ENCODE peak calls at places on chromosome 12, in nine cellular contexts. S, X, O, E, P, C, J, D and F are unnamed samples. For H3K4me1, the result is how much of the 10 kb centered on the place peaks cover.

GRCh38 chr12:13169255-13169654 is 27.3 kb upstream of the EMP1 start:
- DNase-seq in J (no peak), O (no peak), S (no peak), D (no peak), P (no peak), E (no peak), X (no peak), C (no peak), F (no peak)

GRCh38 chr12:67710582-67710981 is 62.0 kb downstream of the DYRK2 start:
- DNase-seq in E (no peak), P (no peak), J (no peak), S (peak), D (peak), X (peak), O (no peak), C (no peak), F (no peak)

GRCh38 chr12:91565246-91565645 is 382.6 kb upstream of the DCN start:
- DNase-seq in J (no peak), X (no peak), E (no peak), S (no peak), O (no peak), C (no peak), P (no peak), D (no peak), F (no peak)

GRCh38 chr12:41576925-41577324 is 388.8 kb downstream of the PDZRN4 start:
- DNase-seq in P (no peak), D (no peak), E (no peak), S (no peak), C (no peak), O (no peak), J (no peak), X (no peak), F (no peak)

GRCh38 chr12:13187399-13187798 is 9.1 kb upstream of the EMP1 start:
- DNase-seq in J (no peak), X (no peak), S (no peak), E (no peak), D (no peak), O (no peak), P (no peak), C (no peak), F (no peak)

GRCh38 chr12:128969480-128970055 is 116.3 kb downstream of the GLT1D1 start:
- DNase-seq in D (peak), X (peak), P (peak), O (peak), C (no peak), S (no peak), J (no peak), E (peak), F (no peak)

GRCh38 chr12:130978785-130979184 is 25.1 kb downstream of the ADGRD1 start:
- DNase-seq in E (no peak), J (no peak), S (no peak), P (no peak), C (no peak), D (no peak), X (no peak), O (peak), F (no peak)

GRCh38 chr12:3668479-3669165 is 84.3 kb downstream of the CRACR2A start:
- DNase-seq in D (no peak), S (no peak), X (no peak), J (no peak), E (no peak), P (no peak), C (no peak), O (no peak), F (no peak)

GRCh38 chr12:28096649-28097048 is 93.6 kb upstream of the CCDC91 start:
- DNase-seq in E (no peak), P (no peak), O (no peak), S (no peak), X (no peak), J (no peak), D (no peak), C (no peak), F (no peak)

GRCh38 chr12:50765325-50765911 is 1.5 kb downstream of the ATF1 start:
- DNase-seq in S (peak), E (peak), C (peak), O (peak), P (peak), D (peak), J (no peak), X (no peak), F (peak)

GRCh38 chr12:24075650-24076049 is 126.2 kb upstream of the SOX5 start:
- DNase-seq in O (no peak), D (no peak), E (no peak), X (no peak), J (no peak), S (no peak), C (no peak), P (no peak), F (no peak)

GRCh38 chr12:15603461-15604085 is 185.6 kb downstream of the EPS8 start:
- DNase-seq in C (no peak), J (no peak), P (peak), D (no peak), S (no peak), E (no peak), X (no peak), O (no peak), F (no peak)

GRCh38 chr12:120736404-120737331 is 11.0 kb downstream of the ACADS start:
- DNase-seq in D (no peak), J (no peak), C (no peak), S (no peak), P (no peak), E (no peak), O (no peak), X (no peak), F (no peak)

GRCh38 chr12:127162307-127162706 is 1104.7 kb upstream of the TMEM132C start:
- DNase-seq in J (no peak), C (no peak), D (no peak), E (no peak), X (no peak), P (peak), O (no peak), S (no peak), F (no peak)

GRCh38 chr12:91677556-91677955 is 468.1 kb downstream of the BTG1 start:
- DNase-seq in D (no peak), J (no peak), C (no peak), P (no peak), X (no peak), O (no peak), S (no peak), E (no peak), F (no peak)

GRCh38 chr12:123934829-123935228 is 37.8 kb downstream of the CCDC92 start:
- DNase-seq in P (no peak), J (no peak), C (no peak), S (no peak), D (no peak), E (no peak), X (no peak), O (no peak), F (no peak)

GRCh38 chr12:124651508-124652273 is 84.3 kb upstream of the NCOR2 start:
- DNase-seq in O (no peak), D (no peak), C (no peak), J (no peak), E (no peak), X (no peak), S (no peak), P (no peak), F (no peak)

GRCh38 chr12:88764781-88765470 is 184.7 kb upstream of the KITLG start:
- DNase-seq in P (no peak), C (no peak), J (no peak), D (no peak), X (no peak), E (no peak), S (no peak), O (no peak), F (no peak)

GRCh38 chr12:69569236-69569635 is 16.0 kb upstream of the CCT2 start:
- DNase-seq in O (no peak), D (no peak), J (no peak), C (no peak), E (no peak), X (no peak), P (no peak), S (no peak), F (no peak)

GRCh38 chr12:88552672-88553079 is 27.6 kb downstream of the KITLG start:
- DNase-seq in D (no peak), E (no peak), O (no peak), X (no peak), S (no peak), J (no peak), P (no peak), C (no peak), F (no peak)

GRCh38 chr12:83114042-83114441 is 427.3 kb downstream of the TMTC2 start:
- DNase-seq in P (no peak), J (no peak), D (no peak), O (no peak), C (no peak), E (no peak), S (no peak), X (no peak), F (no peak)

DNA sequence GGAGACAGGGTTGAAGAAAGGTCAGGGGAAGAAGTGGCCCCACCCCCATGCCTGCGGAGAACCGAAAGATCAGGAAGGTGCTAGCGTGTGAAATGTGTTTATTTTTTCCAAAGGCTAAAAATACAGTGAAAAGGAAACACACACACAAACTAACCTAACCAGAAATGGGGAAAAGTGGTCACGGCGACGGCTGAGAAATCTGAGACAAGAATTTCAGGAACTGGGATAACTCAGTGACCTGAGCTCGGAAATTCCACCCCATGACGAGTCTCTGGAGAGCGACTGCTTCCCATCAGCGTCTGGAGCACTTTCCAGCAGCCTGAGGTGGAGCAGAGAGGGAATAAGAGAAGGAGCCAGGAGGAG is 16.6 kb upstream of the RND1 start:
- DNase-seq in C (no peak), D (peak), P (peak), E (no peak), O (no peak), S (no peak), J (no peak), X (peak), F (no peak)
- H3K4me1 ChIP-seq in C (under half), D (under half), P (under half), E (under half), O (under half), S (under half), J (under half), X (half or more), F (under half)

DNA sequence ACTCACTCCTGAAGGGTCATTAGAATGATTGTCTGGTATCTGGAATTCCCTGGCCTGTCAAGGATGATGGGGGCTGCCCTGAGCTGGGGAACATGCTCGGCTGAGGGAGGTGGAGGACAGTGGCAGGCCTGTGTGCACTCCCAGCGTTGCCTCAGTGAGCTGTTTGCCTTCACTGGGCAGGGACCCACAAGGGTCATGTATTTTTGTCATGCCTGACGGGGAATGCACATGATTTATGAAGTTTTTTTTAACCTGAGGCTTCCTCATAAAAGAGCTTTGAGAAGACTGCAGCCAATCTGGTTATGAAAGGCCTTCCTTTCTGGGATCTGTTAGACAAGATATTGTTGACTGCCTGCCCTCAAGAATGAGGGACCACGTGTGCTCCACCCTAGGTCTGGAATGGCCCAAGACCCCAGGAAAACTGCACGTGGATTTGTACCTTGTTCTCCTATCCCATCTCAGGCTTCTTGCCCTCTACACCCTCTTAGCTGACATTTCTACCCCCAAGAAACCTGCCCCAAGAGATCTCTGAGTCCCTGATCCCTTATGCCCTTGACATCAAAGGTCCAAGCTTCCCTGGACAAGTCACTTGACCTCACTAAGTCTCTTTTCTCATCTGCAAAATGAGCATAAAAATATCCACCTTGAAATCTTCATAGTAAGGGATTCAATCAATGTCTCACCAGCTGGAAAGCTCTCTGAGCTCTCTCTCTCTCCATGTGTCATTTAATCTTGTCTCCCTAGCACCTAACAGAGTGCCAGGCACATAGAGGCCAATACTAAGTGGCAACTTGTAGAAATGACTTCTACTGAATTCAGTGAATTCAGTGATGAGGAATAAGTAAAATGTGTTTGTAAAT is 24.5 kb upstream of the COL2A1 start:
- DNase-seq in S (no peak), E (no peak), P (peak), J (no peak), X (no peak), D (no peak), O (no peak), C (no peak), F (no peak)
- H3K4me1 ChIP-seq in S (under half), E (under half), P (under half), J (under half), X (half or more), D (under half), O (under half), C (under half), F (under half)

DNA sequence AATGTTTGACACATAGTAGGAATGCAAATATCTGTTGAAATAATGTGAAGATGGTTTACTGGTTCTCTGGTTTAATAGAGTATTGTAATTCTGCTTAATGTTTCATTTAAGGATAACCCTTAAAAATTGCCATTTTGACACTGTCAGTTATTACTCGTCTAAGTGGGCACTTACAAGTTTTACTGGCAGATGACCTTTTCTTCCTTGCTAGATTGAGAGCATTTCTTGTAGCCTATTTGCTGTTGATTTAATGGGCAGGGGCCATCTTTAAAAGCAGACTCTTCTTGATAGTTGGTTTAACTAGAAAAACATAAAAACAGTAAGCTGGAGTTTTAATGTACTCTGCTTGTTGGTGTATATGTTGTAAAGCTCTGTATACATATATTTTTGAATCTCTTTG is 1.9 kb downstream of the TMEM263 start:
- DNase-seq in D (no peak), C (no peak), P (no peak), J (no peak), X (no peak), O (peak), S (no peak), E (no peak), F (no peak)
- H3K4me1 ChIP-seq in D (half or more), C (under half), P (under half), J (under half), X (under half), O (under half), S (under half), E (under half), F (under half)

DNA sequence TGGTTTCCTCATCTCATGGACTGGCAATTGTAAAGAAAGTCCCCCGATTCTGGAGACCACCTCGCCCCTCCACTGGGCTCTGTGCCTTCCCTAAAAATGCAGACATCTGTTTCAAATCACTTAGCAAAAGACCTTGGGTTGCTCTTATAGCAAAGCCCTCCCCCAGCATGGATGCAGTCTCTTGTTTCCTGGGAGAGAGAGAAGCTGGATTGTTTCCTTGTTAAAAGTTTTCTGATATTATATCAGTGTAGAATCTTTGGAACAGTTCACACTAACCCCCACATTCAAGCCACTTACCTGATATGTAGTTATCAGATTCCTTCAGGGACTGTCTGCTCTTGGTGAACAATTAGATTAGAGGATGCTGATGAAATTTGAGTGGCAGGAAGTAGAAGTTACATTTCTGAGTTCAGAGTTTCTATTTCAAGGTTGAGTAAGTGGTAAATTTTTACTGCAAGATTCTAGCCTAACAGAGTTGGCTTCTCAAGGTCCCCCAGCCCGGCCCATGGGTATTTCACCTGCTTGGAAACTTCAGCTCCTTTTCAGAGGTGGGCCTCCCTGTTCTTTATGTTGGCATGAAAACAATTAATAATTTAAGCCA is 56.4 kb downstream of the PLXNC1 start:
- DNase-seq in O (peak), J (no peak), D (no peak), P (peak), S (no peak), E (no peak), C (no peak), X (no peak), F (peak)
- H3K4me1 ChIP-seq in O (half or more), J (under half), D (under half), P (under half), S (under half), E (under half), C (half or more), X (under half), F (under half)

GRCh38 chr12:55828357-55828756 is 1.0 kb downstream of the DNAJC14 start:
- DNase-seq in C (no peak), X (no peak), D (no peak), J (no peak), P (no peak), S (peak), O (no peak), E (no peak), F (no peak)
- H3K4me1 ChIP-seq in C (under half), X (under half), D (half or more), J (under half), P (under half), S (under half), O (under half), E (under half), F (half or more)

GRCh38 chr12:65948320-65949008 is 124.2 kb downstream of the HMGA2 start:
- DNase-seq in E (no peak), C (no peak), S (no peak), X (no peak), J (peak), P (no peak), D (peak), O (no peak), F (no peak)
- H3K4me1 ChIP-seq in E (under half), C (under half), S (under half), X (under half), J (under half), P (under half), D (under half), O (under half), F (under half)

DNA sequence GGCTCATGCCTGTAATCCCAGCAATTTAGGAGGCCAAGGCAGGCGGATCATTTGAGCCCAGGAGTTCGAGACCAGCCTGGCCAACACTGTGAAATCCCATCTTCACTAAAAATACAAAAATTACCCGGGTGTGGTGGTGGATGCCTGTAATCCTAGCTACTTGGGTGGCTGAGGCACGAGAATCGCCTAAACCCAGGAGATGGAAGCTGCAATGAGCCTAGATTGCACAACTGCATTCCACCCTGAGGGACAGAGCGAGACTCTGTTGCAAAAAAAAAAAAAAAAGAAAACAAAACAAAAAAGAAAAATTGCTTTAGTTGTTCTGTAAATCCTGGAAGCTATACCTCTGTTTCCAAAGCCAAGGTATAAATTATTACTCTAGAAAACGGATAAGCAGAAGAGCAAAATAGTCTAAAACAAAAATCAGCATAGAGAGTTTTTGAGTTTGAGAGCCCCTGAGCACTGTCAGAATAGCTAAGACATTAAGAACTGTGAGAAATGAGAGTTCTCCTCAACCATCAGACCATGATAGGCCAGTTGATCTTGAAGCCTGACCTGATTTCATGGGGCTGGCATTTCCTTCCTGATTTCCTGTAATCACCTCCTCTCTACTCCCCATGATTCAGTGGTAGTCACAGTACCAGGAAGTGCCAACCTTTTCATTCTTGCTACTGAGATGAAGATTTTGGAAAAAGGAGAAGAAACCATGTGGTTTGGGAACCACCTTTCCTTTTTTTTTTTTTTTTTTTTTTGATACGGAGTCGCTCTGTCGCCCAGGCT is 31.7 kb downstream of the ATP2A2 start:
- DNase-seq in J (no peak), O (no peak), C (no peak), X (no peak), S (no peak), E (no peak), P (no peak), D (no peak), F (no peak)
- H3K4me1 ChIP-seq in J (under half), O (under half), C (under half), X (under half), S (under half), E (under half), P (under half), D (half or more), F (half or more)

GRCh38 chr12:47967461-47968430 is 4.3 kb downstream of the TMEM106C start:
- DNase-seq in X (no peak), E (no peak), D (no peak), C (no peak), O (no peak), S (no peak), J (no peak), P (no peak), F (no peak)
- H3K4me1 ChIP-seq in X (under half), E (under half), D (under half), C (under half), O (under half), S (under half), J (under half), P (under half), F (under half)